ENCODE peak calls at places on chromosomes 11 and 22, in eight cellular contexts. One of them, this sample, is unnamed.
A peak's percentile ranks its signal among the peaks of the same experiment; 100 is the strongest.

GRCh38 chr11:59183768-59184167 is 11.8 kb downstream of the DTX4 start:
- DNase-seq in astrocyte of the spinal cord: no peak
- DNase-seq in A549: no peak
- DNase-seq in nephron progenitor cell: no peak
- DNase-seq in esophagus squamous epithelium: no peak
- DNase-seq in fibroblast of pulmonary artery: peak; percentile 88
- DNase-seq in left lung: no peak
- DNase-seq in B cell: no peak
- DNase-seq in this sample: no peak

GRCh38 chr22:26957176-26957575 is 299.8 kb downstream of the MIAT start:
- DNase-seq in astrocyte of the spinal cord: no peak
- DNase-seq in A549: no peak
- DNase-seq in nephron progenitor cell: no peak
- DNase-seq in esophagus squamous epithelium: no peak
- DNase-seq in fibroblast of pulmonary artery: no peak
- DNase-seq in left lung: no peak
- DNase-seq in B cell: no peak
- DNase-seq in this sample: no peak

GRCh38 chr11:121437018-121437685 is 15.0 kb upstream of the SORL1 start:
- DNase-seq in astrocyte of the spinal cord: no peak
- DNase-seq in A549: no peak
- DNase-seq in nephron progenitor cell: no peak
- DNase-seq in esophagus squamous epithelium: no peak
- DNase-seq in fibroblast of pulmonary artery: peak; percentile 58
- DNase-seq in left lung: no peak
- DNase-seq in B cell: no peak
- DNase-seq in this sample: no peak

GRCh38 chr11:103773059-103773458 is 263.4 kb upstream of the DDI1 start:
- DNase-seq in astrocyte of the spinal cord: peak; percentile 67
- DNase-seq in A549: no peak
- DNase-seq in nephron progenitor cell: no peak
- DNase-seq in esophagus squamous epithelium: no peak
- DNase-seq in fibroblast of pulmonary artery: peak; percentile 96
- DNase-seq in left lung: no peak
- DNase-seq in B cell: no peak
- DNase-seq in this sample: no peak

GRCh38 chr22:45552580-45553332 is 50.1 kb downstream of the FBLN1 start:
- DNase-seq in astrocyte of the spinal cord: peak; percentile 83
- DNase-seq in A549: no peak
- DNase-seq in nephron progenitor cell: peak; percentile 51
- DNase-seq in esophagus squamous epithelium: no peak
- DNase-seq in fibroblast of pulmonary artery: peak; percentile 87
- DNase-seq in left lung: no peak
- DNase-seq in B cell: no peak
- DNase-seq in this sample: no peak

GRCh38 chr11:1308745-1309497 is 511 bp downstream of the TOLLIP start:
- DNase-seq in astrocyte of the spinal cord: no peak
- DNase-seq in A549: no peak
- DNase-seq in nephron progenitor cell: no peak
- DNase-seq in esophagus squamous epithelium: no peak
- DNase-seq in fibroblast of pulmonary artery: no peak
- DNase-seq in left lung: no peak
- DNase-seq in B cell: no peak
- DNase-seq in this sample: peak; percentile 41

GRCh38 chr11:833114-833791 is 501 bp downstream of the CD151 start:
- DNase-seq in astrocyte of the spinal cord: no peak
- DNase-seq in A549: peak; percentile 55
- DNase-seq in nephron progenitor cell: peak; percentile 69
- DNase-seq in esophagus squamous epithelium: no peak
- DNase-seq in fibroblast of pulmonary artery: no peak
- DNase-seq in left lung: peak; percentile 89
- DNase-seq in B cell: peak; percentile 74
- DNase-seq in this sample: peak; percentile 65

GRCh38 chr22:19275919-19276600 is 15.5 kb downstream of the CLTCL1 start:
- DNase-seq in astrocyte of the spinal cord: no peak
- DNase-seq in A549: no peak
- DNase-seq in nephron progenitor cell: no peak
- DNase-seq in esophagus squamous epithelium: no peak
- DNase-seq in fibroblast of pulmonary artery: no peak
- DNase-seq in left lung: no peak
- DNase-seq in B cell: no peak
- DNase-seq in this sample: no peak

GRCh38 chr11:131223198-131223975 is 147.0 kb upstream of the NTM start:
- DNase-seq in astrocyte of the spinal cord: no peak
- DNase-seq in A549: no peak
- DNase-seq in nephron progenitor cell: no peak
- DNase-seq in esophagus squamous epithelium: no peak
- DNase-seq in fibroblast of pulmonary artery: no peak
- DNase-seq in left lung: no peak
- DNase-seq in B cell: no peak
- DNase-seq in this sample: no peak

GRCh38 chr22:41193829-41194228 is 11.3 kb upstream of the L3MBTL2 start:
- DNase-seq in astrocyte of the spinal cord: no peak
- DNase-seq in A549: no peak
- DNase-seq in nephron progenitor cell: no peak
- DNase-seq in esophagus squamous epithelium: no peak
- DNase-seq in fibroblast of pulmonary artery: no peak
- DNase-seq in left lung: no peak
- DNase-seq in B cell: no peak
- DNase-seq in this sample: no peak

GRCh38 chr22:43230571-43230970 is 43.6 kb upstream of the TTLL12 start:
- DNase-seq in astrocyte of the spinal cord: no peak
- DNase-seq in A549: no peak
- DNase-seq in nephron progenitor cell: no peak
- DNase-seq in esophagus squamous epithelium: no peak
- DNase-seq in fibroblast of pulmonary artery: no peak
- DNase-seq in left lung: no peak
- DNase-seq in B cell: no peak
- DNase-seq in this sample: no peak

GRCh38 chr11:85941380-85941973 is 86.3 kb downstream of the CCDC83 start:
- DNase-seq in astrocyte of the spinal cord: peak; percentile 68
- DNase-seq in A549: peak; percentile 66
- DNase-seq in nephron progenitor cell: no peak
- DNase-seq in esophagus squamous epithelium: no peak
- DNase-seq in fibroblast of pulmonary artery: peak; percentile 87
- DNase-seq in left lung: no peak
- DNase-seq in B cell: peak; percentile 9
- DNase-seq in this sample: peak; percentile 57

GRCh38 chr11:13897606-13898276 is 64.8 kb upstream of the SPON1 start:
- DNase-seq in astrocyte of the spinal cord: no peak
- DNase-seq in A549: no peak
- DNase-seq in nephron progenitor cell: no peak
- DNase-seq in esophagus squamous epithelium: no peak
- DNase-seq in fibroblast of pulmonary artery: no peak
- DNase-seq in left lung: no peak
- DNase-seq in B cell: no peak
- DNase-seq in this sample: no peak

GRCh38 chr11:58900479-58901420 is 38.5 kb upstream of the GLYATL1 start:
- DNase-seq in astrocyte of the spinal cord: peak; percentile 92
- DNase-seq in A549: peak; percentile 85
- DNase-seq in nephron progenitor cell: peak; percentile 86
- DNase-seq in esophagus squamous epithelium: no peak
- DNase-seq in fibroblast of pulmonary artery: peak; percentile 84
- DNase-seq in left lung: peak; percentile 83
- DNase-seq in B cell: peak; percentile 46
- DNase-seq in this sample: peak; percentile 64

GRCh38 chr11:31809857-31810778 is 1.0 kb downstream of the PAX6 start:
- DNase-seq in astrocyte of the spinal cord: peak; percentile 62
- DNase-seq in A549: peak; percentile 44
- DNase-seq in nephron progenitor cell: peak; percentile 69
- DNase-seq in esophagus squamous epithelium: no peak
- DNase-seq in fibroblast of pulmonary artery: peak; percentile 38
- DNase-seq in left lung: peak; percentile 79
- DNase-seq in B cell: no peak
- DNase-seq in this sample: no peak

GRCh38 chr11:59267196-59267595 is 54.5 kb upstream of the MPEG1 start:
- DNase-seq in astrocyte of the spinal cord: no peak
- DNase-seq in A549: no peak
- DNase-seq in nephron progenitor cell: no peak
- DNase-seq in esophagus squamous epithelium: no peak
- DNase-seq in fibroblast of pulmonary artery: no peak
- DNase-seq in left lung: no peak
- DNase-seq in B cell: no peak
- DNase-seq in this sample: no peak

GRCh38 chr22:49007013-49007653 is 820.5 kb downstream of the BRD1 start:
- DNase-seq in astrocyte of the spinal cord: no peak
- DNase-seq in A549: no peak
- DNase-seq in nephron progenitor cell: no peak
- DNase-seq in esophagus squamous epithelium: no peak
- DNase-seq in fibroblast of pulmonary artery: no peak
- DNase-seq in left lung: no peak
- DNase-seq in B cell: no peak
- DNase-seq in this sample: no peak

GRCh38 chr11:64526356-64526755 is 64.7 kb upstream of the SLC22A12 start:
- DNase-seq in astrocyte of the spinal cord: no peak
- DNase-seq in A549: no peak
- DNase-seq in nephron progenitor cell: no peak
- DNase-seq in esophagus squamous epithelium: no peak
- DNase-seq in fibroblast of pulmonary artery: no peak
- DNase-seq in left lung: peak; percentile 67
- DNase-seq in B cell: no peak
- DNase-seq in this sample: no peak

GRCh38 chr22:23904855-23905254 is 10.7 kb downstream of the MIF start:
- DNase-seq in astrocyte of the spinal cord: no peak
- DNase-seq in A549: no peak
- DNase-seq in nephron progenitor cell: no peak
- DNase-seq in esophagus squamous epithelium: no peak
- DNase-seq in fibroblast of pulmonary artery: no peak
- DNase-seq in left lung: no peak
- DNase-seq in B cell: no peak
- DNase-seq in this sample: no peak

GRCh38 chr11:19080579-19080993 is 20.1 kb upstream of the MRGPRX2 start:
- DNase-seq in astrocyte of the spinal cord: peak; percentile 92
- DNase-seq in A549: no peak
- DNase-seq in nephron progenitor cell: no peak
- DNase-seq in esophagus squamous epithelium: no peak
- DNase-seq in fibroblast of pulmonary artery: peak; percentile 89
- DNase-seq in left lung: peak; percentile 67
- DNase-seq in B cell: no peak
- DNase-seq in this sample: no peak

GRCh38 chr11:20059587-20060021 is 100.7 kb downstream of the DBX1 start:
- DNase-seq in astrocyte of the spinal cord: no peak
- DNase-seq in A549: no peak
- DNase-seq in nephron progenitor cell: no peak
- DNase-seq in esophagus squamous epithelium: no peak
- DNase-seq in fibroblast of pulmonary artery: peak; percentile 39
- DNase-seq in left lung: no peak
- DNase-seq in B cell: no peak
- DNase-seq in this sample: no peak

GRCh38 chr11:83061883-83062282 is 9.8 kb downstream of the RAB30 start:
- DNase-seq in astrocyte of the spinal cord: no peak
- DNase-seq in A549: no peak
- DNase-seq in nephron progenitor cell: no peak
- DNase-seq in esophagus squamous epithelium: no peak
- DNase-seq in fibroblast of pulmonary artery: no peak
- DNase-seq in left lung: no peak
- DNase-seq in B cell: peak; percentile 80
- DNase-seq in this sample: no peak

GRCh38 chr11:113577356-113578163 is 102.4 kb upstream of the DRD2 start:
- DNase-seq in astrocyte of the spinal cord: no peak
- DNase-seq in A549: no peak
- DNase-seq in nephron progenitor cell: no peak
- DNase-seq in esophagus squamous epithelium: no peak
- DNase-seq in fibroblast of pulmonary artery: no peak
- DNase-seq in left lung: no peak
- DNase-seq in B cell: no peak
- DNase-seq in this sample: no peak

GRCh38 chr11:987671-988070 is 48.8 kb downstream of the MUC6 start:
- DNase-seq in astrocyte of the spinal cord: no peak
- DNase-seq in A549: no peak
- DNase-seq in nephron progenitor cell: no peak
- DNase-seq in esophagus squamous epithelium: no peak
- DNase-seq in fibroblast of pulmonary artery: no peak
- DNase-seq in left lung: no peak
- DNase-seq in B cell: no peak
- DNase-seq in this sample: no peak

DNA sequence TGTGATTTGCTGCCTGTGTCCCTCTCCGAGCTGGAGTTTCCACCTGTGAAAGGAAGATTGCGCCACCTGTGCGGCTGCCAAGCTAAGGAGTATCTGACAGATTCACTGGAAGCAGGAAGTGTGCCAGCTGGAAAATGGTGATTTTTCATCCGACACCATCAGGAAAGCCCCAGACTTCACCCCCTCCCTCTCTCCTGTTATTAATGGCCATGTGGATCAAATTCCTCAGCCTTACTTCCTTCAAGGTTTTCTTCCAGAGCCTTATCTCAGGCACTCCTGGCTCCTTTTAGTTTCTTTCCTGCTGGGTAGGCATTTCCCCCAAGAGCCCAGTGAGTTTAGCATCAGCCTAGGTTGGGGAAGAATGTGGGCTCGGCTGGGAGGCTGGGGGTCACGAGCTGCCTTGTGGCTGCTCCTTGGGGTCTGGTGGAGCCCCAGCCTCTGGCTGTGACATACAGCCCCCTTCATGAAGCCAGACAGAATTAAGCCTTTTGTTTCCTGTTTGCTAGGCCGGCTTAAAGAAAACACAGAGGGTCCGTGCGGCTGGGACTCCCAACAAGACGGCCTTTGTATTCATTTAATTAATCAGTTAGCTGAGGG is 37.1 kb downstream of the PKNOX2 start:
- DNase-seq in astrocyte of the spinal cord: no peak
- DNase-seq in A549: no peak
- DNase-seq in nephron progenitor cell: no peak
- DNase-seq in esophagus squamous epithelium: no peak
- DNase-seq in fibroblast of pulmonary artery: peak; percentile 27
- DNase-seq in left lung: no peak
- DNase-seq in B cell: no peak
- DNase-seq in this sample: no peak
- TF ChIP-seq CTCF in astrocyte of the spinal cord: no peak
- TF ChIP-seq CTCF in A549: no peak
- TF ChIP-seq CTCF in nephron progenitor cell: no peak
- TF ChIP-seq CTCF in esophagus squamous epithelium: no peak
- TF ChIP-seq CTCF in fibroblast of pulmonary artery: no peak
- TF ChIP-seq CTCF in left lung: no peak
- TF ChIP-seq CTCF in B cell: no peak
- TF ChIP-seq CTCF in this sample: no peak

GRCh38 chr11:126062679-126063509 is at the start of gene CDON:
- DNase-seq in astrocyte of the spinal cord: peak; percentile 90
- DNase-seq in A549: peak; percentile 90
- DNase-seq in nephron progenitor cell: peak; percentile 96
- DNase-seq in esophagus squamous epithelium: peak; percentile 31
- DNase-seq in fibroblast of pulmonary artery: peak; percentile 92
- DNase-seq in left lung: peak; percentile 94
- DNase-seq in B cell: peak; percentile 84
- DNase-seq in this sample: peak; percentile 91
- TF ChIP-seq CTCF in astrocyte of the spinal cord: no peak
- TF ChIP-seq CTCF in A549: no peak
- TF ChIP-seq CTCF in nephron progenitor cell: no peak
- TF ChIP-seq CTCF in esophagus squamous epithelium: peak; percentile 60
- TF ChIP-seq CTCF in fibroblast of pulmonary artery: no peak
- TF ChIP-seq CTCF in left lung: no peak
- TF ChIP-seq CTCF in B cell: no peak
- TF ChIP-seq CTCF in this sample: no peak

GRCh38 chr22:35930933-35931332 is 97.7 kb downstream of the RBFOX2 start:
- DNase-seq in astrocyte of the spinal cord: peak; percentile 73
- DNase-seq in A549: peak; percentile 69
- DNase-seq in nephron progenitor cell: no peak
- DNase-seq in esophagus squamous epithelium: no peak
- DNase-seq in fibroblast of pulmonary artery: peak; percentile 88
- DNase-seq in left lung: no peak
- DNase-seq in B cell: peak; percentile 20
- DNase-seq in this sample: no peak
- TF ChIP-seq CTCF in astrocyte of the spinal cord: peak; percentile 66
- TF ChIP-seq CTCF in A549: peak; percentile 56
- TF ChIP-seq CTCF in nephron progenitor cell: peak; percentile 53
- TF ChIP-seq CTCF in esophagus squamous epithelium: peak; percentile 45
- TF ChIP-seq CTCF in fibroblast of pulmonary artery: peak; percentile 87
- TF ChIP-seq CTCF in left lung: peak; percentile 51
- TF ChIP-seq CTCF in B cell: no peak
- TF ChIP-seq CTCF in this sample: no peak

GRCh38 chr22:31969789-31970489 is 25.6 kb downstream of the YWHAH start:
- DNase-seq in astrocyte of the spinal cord: peak; percentile 62
- DNase-seq in A549: peak; percentile 76
- DNase-seq in nephron progenitor cell: peak; percentile 63
- DNase-seq in esophagus squamous epithelium: no peak
- DNase-seq in fibroblast of pulmonary artery: peak; percentile 73
- DNase-seq in left lung: peak; percentile 78
- DNase-seq in B cell: peak; percentile 75
- DNase-seq in this sample: peak; percentile 85
- TF ChIP-seq CTCF in astrocyte of the spinal cord: peak; percentile 74
- TF ChIP-seq CTCF in A549: peak; percentile 39
- TF ChIP-seq CTCF in nephron progenitor cell: no peak
- TF ChIP-seq CTCF in esophagus squamous epithelium: peak; percentile 65
- TF ChIP-seq CTCF in fibroblast of pulmonary artery: peak; percentile 70
- TF ChIP-seq CTCF in left lung: no peak
- TF ChIP-seq CTCF in B cell: no peak
- TF ChIP-seq CTCF in this sample: peak; percentile 60